ENCODE peak calls at places on chromosomes 16 and 17, in eight cellular contexts. N is stomach, G is sigmoid colon, T is GM12878, H is ovary, B is A549, A is transverse colon, I is H1. F is an unnamed sample.

GRCh38 chr16:64731891-64732290 is 390.0 kb downstream of the CDH11 start:
- DNase-seq in N (no peak), G (no peak), T (no peak), H (no peak), B (no peak), A (no peak), I (no peak), F (no peak)

GRCh38 chr17:7392696-7393612 is 1.4 kb downstream of the PLSCR3 start:
- DNase-seq in N (no peak), G (no peak), T (no peak), H (peak), B (no peak), A (no peak), I (no peak), F (no peak)

GRCh38 chr16:84502581-84502980 is 1.9 kb downstream of the MEAK7 start:
- DNase-seq in N (no peak), G (peak), T (no peak), H (peak), B (no peak), A (no peak), I (no peak), F (no peak)

GRCh38 chr17:45046536-45047125 is 4.8 kb downstream of the DCAKD start:
- DNase-seq in N (no peak), G (no peak), T (peak), H (no peak), B (peak), A (no peak), I (no peak), F (no peak)

GRCh38 chr16:66728804-66729203 is 22.6 kb downstream of the DYNC1LI2 start:
- DNase-seq in N (no peak), G (peak), T (no peak), H (no peak), B (no peak), A (no peak), I (no peak), F (no peak)

GRCh38 chr17:77445908-77446535 is 305.3 kb downstream of the SEC14L1 start:
- DNase-seq in N (peak), G (no peak), T (no peak), H (no peak), B (no peak), A (peak), I (no peak), F (no peak)

GRCh38 chr16:48542020-48542473 is 67.9 kb downstream of the N4BP1 start:
- DNase-seq in N (no peak), G (peak), T (no peak), H (no peak), B (peak), A (peak), I (no peak), F (peak)

GRCh38 chr17:69871318-69871717 is 203.7 kb upstream of the KCNJ16 start:
- DNase-seq in N (no peak), G (no peak), T (no peak), H (no peak), B (no peak), A (no peak), I (no peak), F (no peak)

GRCh38 chr17:40317880-40318834 is 9.2 kb downstream of the RARA start:
- DNase-seq in N (peak), G (peak), T (peak), H (peak), B (peak), A (peak), I (peak), F (peak)

GRCh38 chr16:73214825-73215481 is 167.0 kb upstream of the ZFHX3 start:
- DNase-seq in N (no peak), G (no peak), T (no peak), H (no peak), B (no peak), A (no peak), I (no peak), F (no peak)

GRCh38 chr17:68172461-68172954 is 75.3 kb upstream of the AMZ2 start:
- DNase-seq in N (peak), G (peak), T (no peak), H (peak), B (peak), A (peak), I (no peak), F (peak)

GRCh38 chr16:1137604-1138003 is 15.3 kb upstream of the CACNA1H start:
- DNase-seq in N (no peak), G (no peak), T (no peak), H (peak), B (no peak), A (no peak), I (no peak), F (no peak)

GRCh38 chr16:25707553-25707952 is 15.8 kb downstream of the HS3ST4 start:
- DNase-seq in N (no peak), G (no peak), T (no peak), H (no peak), B (no peak), A (no peak), I (no peak), F (no peak)

GRCh38 chr16:5041604-5042133 is 7.9 kb upstream of the NAGPA start:
- DNase-seq in N (no peak), G (no peak), T (peak), H (no peak), B (no peak), A (no peak), I (no peak), F (no peak)

GRCh38 chr16:84175351-84176081 is 11.3 kb downstream of the TAF1C start:
- DNase-seq in N (peak), G (no peak), T (peak), H (no peak), B (no peak), A (peak), I (peak), F (peak)

GRCh38 chr17:37147301-37147812 is 198.6 kb downstream of the AATF start:
- DNase-seq in N (no peak), G (no peak), T (peak), H (no peak), B (peak), A (no peak), I (no peak), F (no peak)

GRCh38 chr16:31008154-31008950 is 2.1 kb downstream of the STX1B start:
- DNase-seq in N (no peak), G (no peak), T (no peak), H (no peak), B (no peak), A (no peak), I (no peak), F (no peak)

GRCh38 chr17:36994438-36994837 is 45.7 kb downstream of the AATF start:
- DNase-seq in N (no peak), G (no peak), T (no peak), H (no peak), B (no peak), A (no peak), I (no peak), F (no peak)

GRCh38 chr16:14309906-14310305 is 238.8 kb downstream of the MRTFB start:
- DNase-seq in N (no peak), G (no peak), T (no peak), H (no peak), B (peak), A (no peak), I (no peak), F (no peak)

GRCh38 chr17:34275881-34276280 is 5.9 kb downstream of the CCL7 start:
- DNase-seq in N (no peak), G (no peak), T (no peak), H (no peak), B (peak), A (no peak), I (no peak), F (no peak)

GRCh38 chr17:79695293-79696158 is 35.2 kb upstream of the ENPP7 start:
- DNase-seq in N (no peak), G (no peak), T (no peak), H (no peak), B (no peak), A (no peak), I (no peak), F (peak)

GRCh38 chr16:71746442-71747046 is 22.0 kb upstream of the PHLPP2 start:
- DNase-seq in N (no peak), G (no peak), T (no peak), H (no peak), B (peak), A (no peak), I (no peak), F (no peak)

GRCh38 chr17:58541249-58541648 is 26.8 kb upstream of the MTMR4 start:
- DNase-seq in N (no peak), G (no peak), T (no peak), H (no peak), B (peak), A (no peak), I (no peak), F (no peak)

GRCh38 chr16:82954224-82954929 is 327.6 kb downstream of the CDH13 start:
- DNase-seq in N (no peak), G (no peak), T (no peak), H (no peak), B (no peak), A (no peak), I (no peak), F (no peak)

GRCh38 chr17:67443931-67444597 is 67.0 kb downstream of the PITPNC1 start:
- DNase-seq in N (no peak), G (peak), T (no peak), H (no peak), B (no peak), A (no peak), I (no peak), F (no peak)

GRCh38 chr17:82072827-82073226 is 7.2 kb upstream of the DUS1L start:
- DNase-seq in N (no peak), G (no peak), T (no peak), H (no peak), B (no peak), A (peak), I (no peak), F (no peak)

GRCh38 chr16:58661199-58661830 is 23.3 kb downstream of the SLC38A7 start:
- DNase-seq in N (peak), G (no peak), T (no peak), H (no peak), B (peak), A (peak), I (peak), F (no peak)

GRCh38 chr16:66901626-66902025 is 17.1 kb downstream of the CDH16 start:
- DNase-seq in N (no peak), G (peak), T (no peak), H (peak), B (no peak), A (no peak), I (no peak), F (no peak)

GRCh38 chr17:28941251-28941650 is 10.1 kb downstream of the PHF12 start:
- DNase-seq in N (no peak), G (no peak), T (no peak), H (no peak), B (no peak), A (no peak), I (no peak), F (no peak)

GRCh38 chr17:83186226-83186625 is 106.8 kb downstream of the METRNL start:
- DNase-seq in N (no peak), G (peak), T (no peak), H (peak), B (no peak), A (no peak), I (no peak), F (peak)

GRCh38 chr17:55157165-55157564 is 107.6 kb upstream of the HLF start:
- DNase-seq in N (no peak), G (no peak), T (no peak), H (no peak), B (no peak), A (no peak), I (no peak), F (no peak)

DNA sequence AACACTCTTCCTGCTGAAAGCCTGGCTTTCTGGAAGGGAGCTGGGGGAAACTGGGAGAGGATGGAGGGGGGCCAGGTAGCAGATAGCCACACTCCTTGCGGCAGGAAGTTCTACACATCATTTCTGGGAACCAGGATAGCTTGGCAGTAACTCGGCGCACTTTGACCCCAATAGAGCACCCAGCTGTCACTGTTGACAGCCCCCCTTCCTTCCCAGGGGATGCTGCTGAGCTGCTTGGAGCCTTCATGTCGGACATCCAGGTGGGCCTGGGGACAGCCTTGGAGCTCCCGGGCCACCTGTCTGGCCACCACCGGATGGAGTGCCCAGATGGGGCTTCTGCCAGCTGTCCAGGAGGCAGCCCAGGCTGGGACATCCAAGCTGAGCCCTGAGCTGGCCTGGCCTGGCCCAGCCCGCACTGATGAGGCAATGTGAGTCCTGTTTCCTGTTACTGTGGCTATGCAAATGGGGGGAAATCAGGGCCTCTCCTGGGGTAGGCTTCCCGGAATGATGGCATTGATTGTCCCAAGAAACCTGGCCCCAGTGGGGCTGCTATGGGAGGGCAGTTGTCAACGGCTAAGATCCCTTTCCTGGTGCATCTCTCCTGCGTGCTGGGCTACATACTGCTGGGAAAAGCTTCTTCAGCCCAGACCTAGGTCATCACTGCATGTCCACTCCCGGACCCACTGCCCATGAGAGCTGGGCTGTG is 50.1 kb downstream of the SOCS1 start:
- DNase-seq in N (peak), G (no peak), T (no peak), H (no peak), B (no peak), A (peak), I (no peak), F (no peak)
- TF ChIP-seq EP300 in N (no peak), G (no peak), T (no peak), H (peak), B (no peak), A (peak), I (no peak), F (no peak)

DNA sequence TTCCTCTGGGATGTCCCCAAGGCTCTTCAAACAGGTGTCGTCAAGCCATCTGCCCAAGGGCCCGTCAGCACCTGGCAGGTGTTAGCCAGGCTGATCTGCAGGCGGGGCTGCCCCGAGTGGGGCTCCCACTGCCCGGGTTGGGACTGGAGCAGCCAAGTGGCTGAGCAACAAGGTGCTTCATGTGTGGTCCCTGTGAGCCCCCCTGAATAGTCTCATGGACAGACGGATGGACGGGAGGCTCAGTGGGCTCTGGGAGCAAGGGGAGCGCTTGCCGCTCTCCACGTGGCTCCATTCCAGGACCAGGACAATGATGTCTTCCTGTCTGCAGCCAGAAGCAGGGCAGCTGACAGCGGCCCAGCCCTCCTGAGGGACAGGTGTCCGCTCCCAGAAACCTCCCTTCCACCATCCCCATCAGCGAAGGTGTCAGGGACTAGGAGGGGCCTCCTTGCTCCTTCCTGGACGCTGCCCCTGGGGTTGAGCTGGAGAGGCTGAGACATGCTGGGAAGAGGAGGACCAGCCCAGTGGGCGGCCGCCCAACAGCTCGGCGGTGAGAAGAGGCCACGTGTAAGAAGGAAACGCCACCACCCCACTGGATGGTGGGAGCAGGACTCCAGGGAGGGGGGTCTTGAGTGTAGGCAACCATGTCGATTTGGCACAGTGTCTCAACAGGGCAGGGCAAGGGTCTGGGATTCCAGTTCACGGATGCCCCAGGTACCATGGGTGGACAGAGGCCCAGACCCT is 9.6 kb downstream of the SNAI3 start:
- DNase-seq in N (no peak), G (no peak), T (no peak), H (no peak), B (no peak), A (no peak), I (no peak), F (no peak)
- TF ChIP-seq EP300 in N (no peak), G (no peak), T (no peak), H (no peak), B (no peak), A (no peak), I (no peak), F (no peak)

GRCh38 chr17:9204026-9204425 is 182.7 kb downstream of the NTN1 start:
- DNase-seq in N (no peak), G (no peak), T (no peak), H (no peak), B (no peak), A (no peak), I (no peak), F (no peak)

GRCh38 chr17:9200197-9200662 is 178.9 kb downstream of the NTN1 start:
- DNase-seq in N (no peak), G (no peak), T (no peak), H (no peak), B (no peak), A (no peak), I (no peak), F (no peak)

GRCh38 chr17:9199474-9200196 is 178.3 kb downstream of the NTN1 start:
- DNase-seq in N (no peak), G (no peak), T (no peak), H (no peak), B (no peak), A (no peak), I (no peak), F (no peak)

GRCh38 chr17:9202572-9202971 is 181.3 kb downstream of the NTN1 start:
- DNase-seq in N (no peak), G (no peak), T (no peak), H (no peak), B (no peak), A (no peak), I (no peak), F (no peak)

GRCh38 chr17:9200699-9201359 is 179.5 kb downstream of the NTN1 start:
- DNase-seq in N (no peak), G (no peak), T (peak), H (no peak), B (no peak), A (no peak), I (no peak), F (no peak)
- TF ChIP-seq EP300 in N (no peak), G (no peak), T (no peak), H (no peak), B (no peak), A (no peak), I (no peak), F (no peak)

GRCh38 chr16:78659668-78660217 is 560.3 kb downstream of the WWOX start:
- DNase-seq in N (no peak), G (no peak), T (no peak), H (no peak), B (no peak), A (no peak), I (no peak), F (no peak)

GRCh38 chr16:78654929-78655328 is 555.5 kb downstream of the WWOX start:
- DNase-seq in N (no peak), G (no peak), T (no peak), H (no peak), B (no peak), A (no peak), I (no peak), F (no peak)

GRCh38 chr16:78659216-78659615 is 559.8 kb downstream of the WWOX start:
- DNase-seq in N (no peak), G (no peak), T (no peak), H (no peak), B (no peak), A (no peak), I (no peak), F (no peak)

GRCh38 chr16:78656887-78657286 is 557.4 kb downstream of the WWOX start:
- DNase-seq in N (no peak), G (no peak), T (no peak), H (no peak), B (no peak), A (no peak), I (no peak), F (no peak)

DNA sequence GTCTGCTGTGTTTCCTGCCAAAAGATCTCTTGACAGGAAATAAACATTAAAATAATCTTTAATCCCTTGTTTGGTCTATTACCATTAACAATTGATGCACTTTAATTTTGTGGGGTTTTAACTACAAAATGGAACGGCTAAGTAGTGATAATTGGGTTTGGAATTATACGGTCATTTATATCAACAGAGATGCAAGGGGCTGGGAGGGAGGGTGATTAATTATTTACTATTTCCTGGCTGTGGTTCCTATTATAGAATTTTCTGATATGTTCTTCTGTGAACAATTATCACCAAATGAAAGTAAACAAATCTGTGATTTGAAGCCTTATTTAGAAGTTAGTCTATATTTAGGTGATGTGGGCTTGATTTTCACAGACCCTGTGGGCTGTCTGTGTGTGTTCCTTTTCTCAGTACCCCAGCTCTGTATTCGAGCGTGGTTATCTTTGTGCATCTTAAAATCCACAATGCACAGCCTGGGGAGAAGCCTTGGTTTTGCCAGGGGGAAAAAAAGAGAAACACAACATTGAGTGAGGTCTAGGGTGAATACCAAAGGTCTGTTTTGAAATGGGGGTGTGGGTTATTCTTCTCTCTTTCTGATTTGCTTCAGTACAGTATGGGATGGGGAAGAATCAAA is 556.1 kb downstream of the WWOX start:
- DNase-seq in N (no peak), G (no peak), T (no peak), H (no peak), B (no peak), A (no peak), I (no peak), F (no peak)
- TF ChIP-seq EP300 in N (no peak), G (no peak), T (no peak), H (no peak), B (no peak), A (no peak), I (no peak), F (no peak)

GRCh38 chr17:8670486-8670885 is 40.0 kb upstream of the MYH10 start:
- DNase-seq in N (no peak), G (no peak), T (no peak), H (no peak), B (no peak), A (no peak), I (no peak), F (no peak)
- TF ChIP-seq EP300 in N (no peak), G (no peak), T (no peak), H (no peak), B (no peak), A (no peak), I (no peak), F (no peak)